ENCODE peak calls at places on chromosomes 16 and 17, in six cellular contexts. One of them, this sample, is unnamed.

GRCh38 chr17:69874220-69874670 is 200.8 kb upstream of the KCNJ16 start:
- DNase-seq in fibroblast of pulmonary artery: peak
- DNase-seq in cardiac muscle cell: peak
- DNase-seq in A549: no peak
- DNase-seq in HL-60: no peak
- DNase-seq in brain microvascular endothelial cell: peak
- DNase-seq in this sample: no peak

GRCh38 chr16:28991687-28992086 is 6.8 kb downstream of the LAT start:
- DNase-seq in fibroblast of pulmonary artery: no peak
- DNase-seq in cardiac muscle cell: no peak
- DNase-seq in A549: no peak
- DNase-seq in HL-60: no peak
- DNase-seq in brain microvascular endothelial cell: no peak
- DNase-seq in this sample: no peak

GRCh38 chr17:4175921-4176802 is 33.2 kb downstream of the CYB5D2 start:
- DNase-seq in fibroblast of pulmonary artery: no peak
- DNase-seq in cardiac muscle cell: no peak
- DNase-seq in A549: no peak
- DNase-seq in HL-60: no peak
- DNase-seq in brain microvascular endothelial cell: peak
- DNase-seq in this sample: no peak

GRCh38 chr16:63737633-63738032 is 1384.2 kb downstream of the CDH11 start:
- DNase-seq in fibroblast of pulmonary artery: peak
- DNase-seq in cardiac muscle cell: peak
- DNase-seq in A549: no peak
- DNase-seq in HL-60: no peak
- DNase-seq in brain microvascular endothelial cell: no peak
- DNase-seq in this sample: no peak

GRCh38 chr17:65503557-65503956 is 57.9 kb downstream of the AXIN2 start:
- DNase-seq in fibroblast of pulmonary artery: no peak
- DNase-seq in cardiac muscle cell: no peak
- DNase-seq in A549: no peak
- DNase-seq in HL-60: no peak
- DNase-seq in brain microvascular endothelial cell: no peak
- DNase-seq in this sample: no peak

GRCh38 chr17:72403713-72404209 is 282.9 kb downstream of the SOX9 start:
- DNase-seq in fibroblast of pulmonary artery: no peak
- DNase-seq in cardiac muscle cell: no peak
- DNase-seq in A549: peak
- DNase-seq in HL-60: no peak
- DNase-seq in brain microvascular endothelial cell: no peak
- DNase-seq in this sample: no peak

GRCh38 chr17:1639549-1639948 is 6.0 kb downstream of the SCARF1 start:
- DNase-seq in fibroblast of pulmonary artery: no peak
- DNase-seq in cardiac muscle cell: no peak
- DNase-seq in A549: peak
- DNase-seq in HL-60: no peak
- DNase-seq in brain microvascular endothelial cell: no peak
- DNase-seq in this sample: peak

GRCh38 chr16:77238593-77238992 is 39.4 kb downstream of the SYCE1L start:
- DNase-seq in fibroblast of pulmonary artery: no peak
- DNase-seq in cardiac muscle cell: no peak
- DNase-seq in A549: no peak
- DNase-seq in HL-60: no peak
- DNase-seq in brain microvascular endothelial cell: no peak
- DNase-seq in this sample: no peak

GRCh38 chr17:69042308-69042707 is 18.4 kb downstream of the ABCA9 start:
- DNase-seq in fibroblast of pulmonary artery: no peak
- DNase-seq in cardiac muscle cell: no peak
- DNase-seq in A549: no peak
- DNase-seq in HL-60: no peak
- DNase-seq in brain microvascular endothelial cell: no peak
- DNase-seq in this sample: no peak

GRCh38 chr17:67613961-67614360 is 103.8 kb upstream of the NOL11 start:
- DNase-seq in fibroblast of pulmonary artery: no peak
- DNase-seq in cardiac muscle cell: no peak
- DNase-seq in A549: no peak
- DNase-seq in HL-60: no peak
- DNase-seq in brain microvascular endothelial cell: no peak
- DNase-seq in this sample: no peak

GRCh38 chr17:79931517-79932309 is 92.5 kb upstream of the CBX4 start:
- DNase-seq in fibroblast of pulmonary artery: no peak
- DNase-seq in cardiac muscle cell: peak
- DNase-seq in A549: no peak
- DNase-seq in HL-60: no peak
- DNase-seq in brain microvascular endothelial cell: no peak
- DNase-seq in this sample: no peak

GRCh38 chr16:67594956-67595355 is 32.6 kb downstream of the CTCF start:
- DNase-seq in fibroblast of pulmonary artery: peak
- DNase-seq in cardiac muscle cell: peak
- DNase-seq in A549: no peak
- DNase-seq in HL-60: no peak
- DNase-seq in brain microvascular endothelial cell: peak
- DNase-seq in this sample: peak

GRCh38 chr16:71426069-71426879 is 15.6 kb downstream of the TLE7 start:
- DNase-seq in fibroblast of pulmonary artery: peak
- DNase-seq in cardiac muscle cell: peak
- DNase-seq in A549: peak
- DNase-seq in HL-60: peak
- DNase-seq in brain microvascular endothelial cell: peak
- DNase-seq in this sample: peak

GRCh38 chr16:30458561-30459394 is 13.1 kb upstream of the SEPHS2 start:
- DNase-seq in fibroblast of pulmonary artery: no peak
- DNase-seq in cardiac muscle cell: no peak
- DNase-seq in A549: no peak
- DNase-seq in HL-60: peak
- DNase-seq in brain microvascular endothelial cell: no peak
- DNase-seq in this sample: no peak

GRCh38 chr16:31472559-31473203 is 729 bp downstream of the TGFB1I1 start:
- DNase-seq in fibroblast of pulmonary artery: peak
- DNase-seq in cardiac muscle cell: peak
- DNase-seq in A549: peak
- DNase-seq in HL-60: no peak
- DNase-seq in brain microvascular endothelial cell: peak
- DNase-seq in this sample: peak

GRCh38 chr16:59202463-59202862 is 468.3 kb upstream of the GOT2 start:
- DNase-seq in fibroblast of pulmonary artery: no peak
- DNase-seq in cardiac muscle cell: no peak
- DNase-seq in A549: no peak
- DNase-seq in HL-60: no peak
- DNase-seq in brain microvascular endothelial cell: no peak
- DNase-seq in this sample: no peak

GRCh38 chr17:82795615-82796014 is 43.8 kb downstream of the TBCD start:
- DNase-seq in fibroblast of pulmonary artery: no peak
- DNase-seq in cardiac muscle cell: no peak
- DNase-seq in A549: no peak
- DNase-seq in HL-60: no peak
- DNase-seq in brain microvascular endothelial cell: no peak
- DNase-seq in this sample: no peak

GRCh38 chr16:30641378-30641982 is 9.3 kb upstream of the PRR14 start:
- DNase-seq in fibroblast of pulmonary artery: no peak
- DNase-seq in cardiac muscle cell: no peak
- DNase-seq in A549: no peak
- DNase-seq in HL-60: no peak
- DNase-seq in brain microvascular endothelial cell: no peak
- DNase-seq in this sample: no peak

GRCh38 chr17:68310141-68310540 is 18.8 kb downstream of the ARSG start:
- DNase-seq in fibroblast of pulmonary artery: no peak
- DNase-seq in cardiac muscle cell: no peak
- DNase-seq in A549: no peak
- DNase-seq in HL-60: no peak
- DNase-seq in brain microvascular endothelial cell: no peak
- DNase-seq in this sample: no peak

GRCh38 chr17:49926886-49927285 is 42.1 kb upstream of the DLX4 start:
- DNase-seq in fibroblast of pulmonary artery: peak
- DNase-seq in cardiac muscle cell: peak
- DNase-seq in A549: peak
- DNase-seq in HL-60: no peak
- DNase-seq in brain microvascular endothelial cell: no peak
- DNase-seq in this sample: no peak

GRCh38 chr17:81476097-81476496 is 36.5 kb downstream of the ACTG1 start:
- DNase-seq in fibroblast of pulmonary artery: no peak
- DNase-seq in cardiac muscle cell: no peak
- DNase-seq in A549: no peak
- DNase-seq in HL-60: no peak
- DNase-seq in brain microvascular endothelial cell: no peak
- DNase-seq in this sample: no peak

GRCh38 chr16:73405851-73406250 is 357.9 kb upstream of the ZFHX3 start:
- DNase-seq in fibroblast of pulmonary artery: no peak
- DNase-seq in cardiac muscle cell: no peak
- DNase-seq in A549: no peak
- DNase-seq in HL-60: no peak
- DNase-seq in brain microvascular endothelial cell: no peak
- DNase-seq in this sample: no peak

GRCh38 chr17:57121308-57122042 is 36.4 kb downstream of the AKAP1 start:
- DNase-seq in fibroblast of pulmonary artery: peak
- DNase-seq in cardiac muscle cell: peak
- DNase-seq in A549: peak
- DNase-seq in HL-60: peak
- DNase-seq in brain microvascular endothelial cell: peak
- DNase-seq in this sample: peak

GRCh38 chr17:16343569-16343968 is 9.7 kb downstream of the CENPV start:
- DNase-seq in fibroblast of pulmonary artery: no peak
- DNase-seq in cardiac muscle cell: no peak
- DNase-seq in A549: no peak
- DNase-seq in HL-60: no peak
- DNase-seq in brain microvascular endothelial cell: no peak
- DNase-seq in this sample: no peak

GRCh38 chr16:53495325-53495724 is 7.7 kb downstream of the AKTIP start:
- DNase-seq in fibroblast of pulmonary artery: no peak
- DNase-seq in cardiac muscle cell: no peak
- DNase-seq in A549: no peak
- DNase-seq in HL-60: no peak
- DNase-seq in brain microvascular endothelial cell: no peak
- DNase-seq in this sample: no peak

GRCh38 chr17:1635675-1636465 is 7.2 kb upstream of the SLC43A2 start:
- DNase-seq in fibroblast of pulmonary artery: no peak
- DNase-seq in cardiac muscle cell: peak
- DNase-seq in A549: no peak
- DNase-seq in HL-60: no peak
- DNase-seq in brain microvascular endothelial cell: no peak
- DNase-seq in this sample: no peak

GRCh38 chr17:10311131-10311530 is 61.7 kb downstream of the MYH13 start:
- DNase-seq in fibroblast of pulmonary artery: no peak
- DNase-seq in cardiac muscle cell: no peak
- DNase-seq in A549: no peak
- DNase-seq in HL-60: no peak
- DNase-seq in brain microvascular endothelial cell: no peak
- DNase-seq in this sample: no peak

GRCh38 chr16:31487076-31487719 is 4.3 kb downstream of the SLC5A2 start:
- DNase-seq in fibroblast of pulmonary artery: no peak
- DNase-seq in cardiac muscle cell: no peak
- DNase-seq in A549: no peak
- DNase-seq in HL-60: no peak
- DNase-seq in brain microvascular endothelial cell: no peak
- DNase-seq in this sample: no peak

GRCh38 chr16:49918257-49918656 is 62.3 kb upstream of the ZNF423 start:
- DNase-seq in fibroblast of pulmonary artery: no peak
- DNase-seq in cardiac muscle cell: no peak
- DNase-seq in A549: no peak
- DNase-seq in HL-60: no peak
- DNase-seq in brain microvascular endothelial cell: no peak
- DNase-seq in this sample: peak
- TF ChIP-seq CTCF in fibroblast of pulmonary artery: no peak
- TF ChIP-seq CTCF in cardiac muscle cell: no peak
- TF ChIP-seq CTCF in A549: no peak
- TF ChIP-seq CTCF in HL-60: no peak
- TF ChIP-seq CTCF in brain microvascular endothelial cell: no peak
- TF ChIP-seq CTCF in this sample: no peak

GRCh38 chr16:743794-744500 is 3.1 kb upstream of the CIAO3 start:
- DNase-seq in fibroblast of pulmonary artery: no peak
- DNase-seq in cardiac muscle cell: no peak
- DNase-seq in A549: no peak
- DNase-seq in HL-60: no peak
- DNase-seq in brain microvascular endothelial cell: no peak
- DNase-seq in this sample: no peak
- TF ChIP-seq CTCF in fibroblast of pulmonary artery: no peak
- TF ChIP-seq CTCF in cardiac muscle cell: peak
- TF ChIP-seq CTCF in A549: no peak
- TF ChIP-seq CTCF in HL-60: no peak
- TF ChIP-seq CTCF in brain microvascular endothelial cell: peak
- TF ChIP-seq CTCF in this sample: no peak

GRCh38 chr16:68839831-68840230 is 3.5 kb upstream of the TANGO6 start:
- DNase-seq in fibroblast of pulmonary artery: no peak
- DNase-seq in cardiac muscle cell: no peak
- DNase-seq in A549: no peak
- DNase-seq in HL-60: no peak
- DNase-seq in brain microvascular endothelial cell: no peak
- DNase-seq in this sample: no peak

GRCh38 chr16:68844211-68844564 is 857 bp downstream of the TANGO6 start:
- DNase-seq in fibroblast of pulmonary artery: no peak
- DNase-seq in cardiac muscle cell: no peak
- DNase-seq in A549: no peak
- DNase-seq in HL-60: no peak
- DNase-seq in brain microvascular endothelial cell: no peak
- DNase-seq in this sample: no peak

GRCh38 chr16:68848786-68849185 is 5.5 kb downstream of the TANGO6 start:
- DNase-seq in fibroblast of pulmonary artery: no peak
- DNase-seq in cardiac muscle cell: no peak
- DNase-seq in A549: no peak
- DNase-seq in HL-60: peak
- DNase-seq in brain microvascular endothelial cell: no peak
- DNase-seq in this sample: no peak

GRCh38 chr16:68843482-68844210 is at the start of gene TANGO6:
- DNase-seq in fibroblast of pulmonary artery: peak
- DNase-seq in cardiac muscle cell: peak
- DNase-seq in A549: peak
- DNase-seq in HL-60: peak
- DNase-seq in brain microvascular endothelial cell: peak
- DNase-seq in this sample: peak
- TF ChIP-seq CTCF in fibroblast of pulmonary artery: peak
- TF ChIP-seq CTCF in cardiac muscle cell: peak
- TF ChIP-seq CTCF in A549: peak
- TF ChIP-seq CTCF in HL-60: no peak
- TF ChIP-seq CTCF in brain microvascular endothelial cell: peak
- TF ChIP-seq CTCF in this sample: no peak

DNA sequence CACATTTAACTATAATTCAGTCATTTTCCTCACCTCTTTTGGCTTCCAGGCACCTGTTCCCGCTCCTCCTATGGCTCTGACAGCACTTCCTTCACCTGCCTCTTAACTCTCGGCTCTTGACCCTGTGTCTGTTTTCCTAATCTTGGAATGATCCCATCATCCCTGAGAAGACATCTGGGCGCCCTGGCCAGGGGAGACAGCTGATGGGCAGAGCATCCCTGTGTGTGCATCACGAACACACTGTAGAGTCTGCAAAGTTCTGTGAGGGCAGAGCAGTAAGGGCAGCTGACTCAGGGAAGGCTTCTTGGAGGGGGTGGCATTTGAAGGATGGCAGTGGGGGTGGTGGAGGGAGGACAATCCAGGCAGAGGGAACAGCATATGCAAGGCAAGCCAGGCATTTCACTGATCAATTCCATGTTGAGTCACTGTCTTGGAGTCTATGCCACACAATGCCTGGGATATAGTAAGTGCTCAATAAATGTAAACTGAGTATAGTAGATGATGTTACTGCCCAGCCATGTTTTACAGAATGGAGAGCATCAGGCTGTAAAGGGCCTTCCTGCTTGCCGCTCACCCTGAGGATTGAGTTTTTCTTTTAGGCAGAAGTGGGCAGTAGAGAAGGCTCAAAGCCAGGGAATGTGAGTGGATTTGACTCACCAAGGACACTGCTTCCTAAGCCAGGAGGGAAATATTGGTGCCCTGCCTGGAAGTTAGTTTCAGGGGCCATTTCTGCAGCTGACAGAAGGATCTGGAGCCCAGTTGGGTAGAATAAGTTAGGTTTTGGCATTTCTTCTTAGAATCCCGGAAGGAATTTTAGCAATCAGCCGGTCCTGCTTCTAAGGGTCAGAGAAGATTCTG is 5.8 kb upstream of the RAB11FIP4 start:
- DNase-seq in fibroblast of pulmonary artery: peak
- DNase-seq in cardiac muscle cell: no peak
- DNase-seq in A549: no peak
- DNase-seq in HL-60: no peak
- DNase-seq in brain microvascular endothelial cell: no peak
- DNase-seq in this sample: no peak
- TF ChIP-seq CTCF in fibroblast of pulmonary artery: no peak
- TF ChIP-seq CTCF in cardiac muscle cell: no peak
- TF ChIP-seq CTCF in A549: no peak
- TF ChIP-seq CTCF in HL-60: no peak
- TF ChIP-seq CTCF in brain microvascular endothelial cell: no peak
- TF ChIP-seq CTCF in this sample: no peak